ENCODE peak calls at places on chromosome 5, in ten cellular contexts. C, H, F, K, L, E, Y, Q, R and S are unnamed samples.

GRCh38 chr5:138641547-138642298 is 66.5 kb upstream of the HSPA9 start:
- DNase-seq in Q (peak), Y (peak), R (no peak), C (peak), L (peak), E (peak), K (peak), H (peak), F (peak), S (peak)

GRCh38 chr5:170223349-170223748 is 9.4 kb upstream of the C5orf58 start:
- DNase-seq in F (no peak), Y (no peak), E (no peak), R (no peak), Q (no peak), C (no peak), K (no peak), L (no peak), H (no peak), S (no peak)

GRCh38 chr5:143314664-143315063 is 88.8 kb downstream of the NR3C1 start:
- DNase-seq in F (no peak), Q (peak), L (no peak), C (no peak), R (no peak), E (no peak), Y (no peak), H (no peak), K (no peak), S (peak)

GRCh38 chr5:2732850-2733249 is 18.6 kb downstream of the IRX2 start:
- DNase-seq in E (no peak), Y (no peak), R (no peak), L (no peak), C (no peak), K (no peak), F (no peak), Q (no peak), H (no peak), S (no peak)

GRCh38 chr5:18216016-18216415 is 581.8 kb downstream of the TAF11L14 start:
- DNase-seq in Y (no peak), K (no peak), E (no peak), R (no peak), L (no peak), F (no peak), Q (no peak), H (no peak), C (no peak), S (peak)

GRCh38 chr5:93336330-93337110 is 244.5 kb downstream of the NR2F1-AS1 start:
- DNase-seq in Q (no peak), H (no peak), F (no peak), K (no peak), Y (no peak), E (no peak), R (no peak), C (no peak), L (no peak), S (no peak)

GRCh38 chr5:38595149-38595725 is 38.8 kb upstream of the LIFR start:
- DNase-seq in K (no peak), L (no peak), R (no peak), Q (no peak), F (no peak), Y (no peak), H (no peak), E (no peak), C (no peak), S (peak)

GRCh38 chr5:39189297-39189955 is 29.9 kb downstream of the FYB1 start:
- DNase-seq in C (no peak), L (no peak), E (no peak), K (no peak), H (no peak), F (no peak), Y (no peak), R (no peak), Q (peak), S (no peak)

GRCh38 chr5:119187776-119188529 is 117.1 kb downstream of the DMXL1 start:
- DNase-seq in C (no peak), Q (no peak), R (peak), K (no peak), F (no peak), E (no peak), L (no peak), H (no peak), Y (no peak), S (no peak)

GRCh38 chr5:177111720-177112394 is 21.7 kb upstream of the NSD1 start:
- DNase-seq in K (peak), Y (peak), L (peak), H (peak), Q (peak), F (peak), E (peak), R (peak), C (peak), S (peak)

GRCh38 chr5:175772747-175773533 is 98.4 kb upstream of the CPLX2 start:
- DNase-seq in C (no peak), F (no peak), E (no peak), R (no peak), L (no peak), Y (no peak), H (no peak), K (no peak), Q (no peak), S (peak)

GRCh38 chr5:163997965-163998364 is 492.5 kb downstream of the MAT2B start:
- DNase-seq in H (no peak), K (no peak), R (no peak), F (no peak), E (no peak), L (no peak), Q (no peak), C (no peak), Y (no peak), S (no peak)

GRCh38 chr5:134603059-134603458 is 29.6 kb downstream of the SAR1B start:
- DNase-seq in H (no peak), E (no peak), R (no peak), Y (no peak), K (no peak), C (no peak), F (no peak), L (no peak), Q (no peak), S (no peak)

GRCh38 chr5:21661129-21661528 is 1192.0 kb downstream of the CDH12 start:
- DNase-seq in F (no peak), H (no peak), E (no peak), R (no peak), K (no peak), C (no peak), L (no peak), Y (no peak), Q (no peak), S (no peak)

GRCh38 chr5:148921350-148921749 is 94.9 kb downstream of the ADRB2 start:
- DNase-seq in K (no peak), L (no peak), F (no peak), E (no peak), Y (no peak), Q (no peak), C (no peak), R (no peak), H (no peak), S (no peak)

GRCh38 chr5:119063579-119064379 is 7.1 kb upstream of the DMXL1 start:
- DNase-seq in L (no peak), R (no peak), E (peak), H (no peak), K (no peak), Q (peak), F (no peak), Y (no peak), C (no peak), S (no peak)

GRCh38 chr5:29370248-29370647 is 1823.2 kb upstream of the CDH6 start:
- DNase-seq in Q (no peak), K (no peak), C (no peak), H (no peak), L (no peak), R (no peak), F (no peak), Y (no peak), E (no peak), S (no peak)

GRCh38 chr5:136001531-136001930 is 27.3 kb upstream of the TGFBI start:
- DNase-seq in Q (peak), L (no peak), F (no peak), C (no peak), E (no peak), Y (no peak), R (no peak), K (no peak), H (peak), S (no peak)

GRCh38 chr5:124230456-124230855 is 516.0 kb downstream of the ZNF608 start:
- DNase-seq in L (no peak), C (no peak), E (no peak), R (no peak), Q (no peak), F (no peak), K (no peak), H (peak), Y (no peak), S (no peak)

GRCh38 chr5:115815693-115816225 is 700 bp downstream of the CDO1 start:
- DNase-seq in K (no peak), Y (no peak), E (peak), F (no peak), R (peak), Q (no peak), L (no peak), C (no peak), H (peak), S (peak)